ENCODE peak calls at places on chromosome 12, in four cellular contexts. D is K562, R is GM12891, J is GM12878. A is an unnamed sample.
A peak's percentile ranks its signal among the peaks of the same experiment; 100 is the strongest.

GRCh38 chr12:32107376-32108267 is 975 bp downstream of the BICD1 start:
- DNase-seq in D (peak; percentile 14), R (no peak), J (no peak), A (no peak)

GRCh38 chr12:79737875-79738718 is 47.3 kb upstream of the PAWR start:
- DNase-seq in D (peak; percentile 44), R (peak; percentile 10), J (peak; percentile 16), A (peak; percentile 2)

GRCh38 chr12:94597268-94597667 is 53.1 kb downstream of the TMCC3 start:
- DNase-seq in D (no peak), R (no peak), J (no peak), A (no peak)

GRCh38 chr12:31859232-31859977 is 99.8 kb upstream of the RESF1 start:
- DNase-seq in D (no peak), R (no peak), J (peak; percentile 63), A (no peak)

GRCh38 chr12:127165567-127166392 is 1101.2 kb upstream of the TMEM132C start:
- DNase-seq in D (peak; percentile 92), R (peak; percentile 68), J (no peak), A (peak; percentile 47)

GRCh38 chr12:46907791-46908190 is 82.0 kb upstream of the SLC38A4 start:
- DNase-seq in D (no peak), R (no peak), J (no peak), A (no peak)

GRCh38 chr12:104147346-104147745 is 9.3 kb upstream of the NFYB start:
- DNase-seq in D (no peak), R (no peak), J (no peak), A (no peak)

GRCh38 chr12:21773263-21773741 is 1.2 kb downstream of the KCNJ8 start:
- DNase-seq in D (peak; percentile 19), R (no peak), J (no peak), A (no peak)

GRCh38 chr12:53381739-53382630 is 2.0 kb downstream of the SP1 start:
- DNase-seq in D (peak; percentile 34), R (no peak), J (peak; percentile 63), A (peak; percentile 73)

GRCh38 chr12:15446798-15447197 is 124.5 kb downstream of the PTPRO start:
- DNase-seq in D (no peak), R (no peak), J (no peak), A (no peak)

GRCh38 chr12:107668743-107669142 is 16.9 kb upstream of the PWP1 start:
- DNase-seq in D (no peak), R (no peak), J (no peak), A (no peak)

GRCh38 chr12:47860279-47860841 is 40.7 kb upstream of the HDAC7 start:
- DNase-seq in D (no peak), R (no peak), J (no peak), A (no peak)

GRCh38 chr12:52332381-52332780 is 11.2 kb upstream of the KRT83 start:
- DNase-seq in D (no peak), R (no peak), J (no peak), A (no peak)

GRCh38 chr12:115010324-115010995 is 326.5 kb upstream of the TBX3 start:
- DNase-seq in D (no peak), R (no peak), J (no peak), A (no peak)

GRCh38 chr12:71958457-71958856 is 19.8 kb downstream of the TPH2 start:
- DNase-seq in D (no peak), R (no peak), J (no peak), A (no peak)

GRCh38 chr12:132827763-132828703 is 636 bp downstream of the GOLGA3 start:
- DNase-seq in D (no peak), R (no peak), J (no peak), A (peak; percentile 51)

GRCh38 chr12:106586803-106587684 is 4.2 kb downstream of the RFX4 start:
- DNase-seq in D (no peak), R (peak; percentile 15), J (no peak), A (no peak)

GRCh38 chr12:132026061-132026795 is 76.5 kb downstream of the EP400 start:
- DNase-seq in D (no peak), R (no peak), J (no peak), A (no peak)

GRCh38 chr12:2386566-2386965 is 333.8 kb downstream of the CACNA1C start:
- DNase-seq in D (no peak), R (no peak), J (no peak), A (no peak)

GRCh38 chr12:52517888-52518287 is 2.3 kb downstream of the KRT5 start:
- DNase-seq in D (no peak), R (no peak), J (no peak), A (no peak)

GRCh38 chr12:50916292-50916691 is 36.1 kb upstream of the HIGD1C start:
- DNase-seq in D (no peak), R (no peak), J (no peak), A (no peak)

GRCh38 chr12:106258935-106259334 is 11.1 kb upstream of the CKAP4 start:
- DNase-seq in D (no peak), R (no peak), J (no peak), A (no peak)

GRCh38 chr12:93803408-93803807 is 126.2 kb downstream of the CRADD start:
- DNase-seq in D (no peak), R (no peak), J (no peak), A (no peak)

GRCh38 chr12:100995201-100995600 is 200.6 kb downstream of the ANO4 start:
- DNase-seq in D (no peak), R (no peak), J (no peak), A (no peak)

GRCh38 chr12:1911598-1912575 is 6.6 kb downstream of the CACNA2D4 start:
- DNase-seq in D (no peak), R (no peak), J (no peak), A (no peak)

GRCh38 chr12:14394317-14395058 is 29.0 kb downstream of the ATF7IP start:
- DNase-seq in D (peak; percentile 51), R (no peak), J (peak; percentile 65), A (peak; percentile 54)

GRCh38 chr12:20438307-20438779 is 70.0 kb downstream of the PDE3A start:
- DNase-seq in D (no peak), R (no peak), J (no peak), A (no peak)

GRCh38 chr12:59185291-59185690 is 265.0 kb upstream of the LRIG3 start:
- DNase-seq in D (no peak), R (no peak), J (no peak), A (peak; percentile 1)

GRCh38 chr12:88057994-88058718 is 29.0 kb upstream of the C12orf50 start:
- DNase-seq in D (no peak), R (no peak), J (no peak), A (no peak)

GRCh38 chr12:52522346-52523011 is 2.3 kb upstream of the KRT5 start:
- DNase-seq in D (no peak), R (no peak), J (no peak), A (no peak)

GRCh38 chr12:47818701-47819543 is 781 bp downstream of the HDAC7 start:
- DNase-seq in D (peak; percentile 83), R (no peak), J (no peak), A (no peak)

GRCh38 chr12:130458341-130458740 is 120.7 kb downstream of the PIWIL1 start:
- DNase-seq in D (no peak), R (no peak), J (no peak), A (no peak)

GRCh38 chr12:130454296-130454695 is 116.6 kb downstream of the PIWIL1 start:
- DNase-seq in D (no peak), R (no peak), J (no peak), A (no peak)

GRCh38 chr12:130455161-130455560 is 117.5 kb downstream of the PIWIL1 start:
- DNase-seq in D (no peak), R (no peak), J (no peak), A (no peak)

GRCh38 chr12:130457215-130457614 is 119.5 kb downstream of the PIWIL1 start:
- DNase-seq in D (peak; percentile 25), R (peak; percentile 73), J (no peak), A (no peak)

DNA sequence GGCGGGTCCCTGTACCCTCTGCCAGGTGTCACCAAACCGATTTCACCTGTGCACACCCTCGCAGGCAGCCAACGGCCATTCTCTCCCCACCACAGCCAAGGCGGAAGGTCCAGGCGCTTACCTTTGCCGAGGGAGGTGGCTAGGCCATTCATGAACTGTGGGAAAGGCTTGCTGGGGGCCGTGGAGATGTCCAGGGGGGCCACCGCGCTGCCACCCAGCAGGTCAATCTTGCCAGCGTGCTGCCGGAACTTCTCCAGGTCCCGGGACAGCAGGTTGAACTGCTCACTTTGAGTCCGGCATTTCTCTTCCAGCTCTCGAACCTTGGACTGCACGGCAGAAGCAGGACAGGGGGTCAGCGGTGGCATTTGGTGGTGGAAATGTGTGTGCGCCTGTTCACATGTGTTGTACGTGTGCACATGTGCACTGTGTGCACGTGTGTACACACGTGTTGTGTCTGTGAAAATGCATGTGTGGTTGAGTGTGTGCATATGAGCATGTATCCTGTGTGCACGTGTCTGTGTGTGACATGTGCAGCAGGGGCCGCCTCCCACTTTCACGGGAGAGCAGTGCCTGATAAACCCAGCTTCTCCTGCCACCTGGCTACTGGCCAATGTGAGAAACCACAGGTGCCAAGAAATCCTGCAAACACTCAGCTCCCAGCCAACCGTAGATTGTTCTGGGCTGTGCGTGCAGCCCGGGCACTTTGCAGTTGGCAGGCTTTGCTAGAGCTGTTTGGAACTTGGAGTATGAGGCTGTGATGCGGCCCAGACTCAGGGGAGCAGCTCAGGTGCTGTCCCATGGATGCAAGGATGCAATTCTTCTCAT is 118.9 kb downstream of the PIWIL1 start:
- DNase-seq in D (no peak), R (no peak), J (no peak), A (no peak)
- TF ChIP-seq SPI1 in D (no peak), R (no peak), J (no peak), A (no peak)

DNA sequence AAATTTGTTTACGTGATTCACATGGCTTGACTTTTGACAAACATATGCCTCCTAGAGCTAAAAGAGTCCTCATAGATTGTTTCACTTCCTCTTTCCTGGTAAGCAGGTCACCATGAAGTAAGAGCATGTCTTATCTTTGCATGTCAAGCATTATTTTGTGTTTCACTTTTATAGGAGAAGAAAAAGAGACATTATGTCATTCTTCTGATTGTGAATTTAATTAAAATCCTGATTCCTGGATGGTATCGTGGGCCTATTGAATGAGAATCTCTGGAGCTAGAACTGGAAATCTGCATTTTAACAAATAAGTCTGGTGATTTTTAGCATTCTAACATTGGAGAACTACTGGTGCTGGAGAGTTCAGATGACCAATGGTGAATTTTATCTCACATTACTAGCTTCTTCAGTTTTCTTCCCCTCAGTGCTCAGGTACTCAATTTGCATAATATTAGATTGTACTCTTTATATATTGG is 218.6 kb upstream of the ATP2B1 start:
- DNase-seq in D (no peak), R (peak; percentile 20), J (peak; percentile 79), A (peak; percentile 14)
- TF ChIP-seq SPI1 in D (peak; percentile 98), R (peak; percentile 100), J (peak; percentile 100), A (peak; percentile 98)

GRCh38 chr12:11650697-11651281 is 1.3 kb downstream of the ETV6 start:
- DNase-seq in D (no peak), R (no peak), J (peak; percentile 40), A (peak; percentile 61)
- TF ChIP-seq SPI1 in D (no peak), R (no peak), J (no peak), A (no peak)

DNA sequence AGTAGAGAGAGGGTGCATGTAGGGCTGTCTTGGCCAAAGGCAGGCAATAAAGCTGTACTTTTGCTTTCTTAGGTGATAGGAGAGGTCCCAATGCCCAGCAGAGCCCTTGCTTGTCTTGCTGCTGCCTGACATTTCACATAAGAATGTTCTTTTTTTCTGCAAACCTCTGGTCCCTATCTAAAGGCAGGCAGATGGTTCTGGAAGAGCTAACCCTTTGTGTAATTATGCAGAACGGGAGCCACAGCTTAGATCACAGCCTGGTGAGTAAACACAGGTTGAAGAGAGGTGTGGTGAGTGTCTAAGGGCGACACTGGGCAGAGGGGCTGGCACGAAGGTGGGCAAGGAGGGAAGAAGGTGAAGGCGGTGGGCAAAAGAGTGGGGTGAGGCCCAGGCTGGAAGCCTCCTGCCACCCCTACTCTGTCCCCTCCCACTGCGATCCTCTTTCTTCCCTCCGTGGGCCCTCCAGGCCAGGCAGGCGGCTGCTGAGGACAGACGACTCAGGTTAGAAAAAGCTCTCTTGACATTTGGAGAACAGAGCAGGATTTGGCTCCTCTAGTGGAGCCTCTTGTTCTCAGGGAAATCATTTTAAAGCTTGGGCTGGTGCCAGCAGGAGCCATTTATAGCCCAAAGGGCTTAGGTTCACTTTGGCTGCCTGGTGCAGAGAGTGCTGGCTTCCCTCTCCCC is 42.8 kb downstream of the PRMT8 start:
- DNase-seq in D (no peak), R (no peak), J (no peak), A (no peak)
- TF ChIP-seq SPI1 in D (no peak), R (no peak), J (no peak), A (no peak)

A was measured in HL-60.